ENCODE peak calls at places on chromosomes 3 and 15, in seven cellular contexts. A, C, H, M, D, F and R are unnamed samples.

GRCh38 chr3:312170-312569 is 115.6 kb downstream of the CHL1 start:
- DNase-seq in A (no peak), M (no peak), C (no peak), H (peak; percentile 44), F (no peak), D (no peak), R (no peak)

GRCh38 chr15:76840830-76841460 is 64.2 kb downstream of the SCAPER start:
- DNase-seq in F (peak; percentile 73), D (no peak), H (peak; percentile 39), C (peak; percentile 64), M (no peak), A (no peak), R (peak; percentile 52)

GRCh38 chr15:92886815-92887214 is 13.3 kb upstream of the CHD2 start:
- DNase-seq in C (no peak), F (no peak), A (no peak), D (no peak), M (no peak), H (no peak), R (no peak)

GRCh38 chr3:125151916-125152315 is 60.6 kb downstream of the SLC12A8 start:
- DNase-seq in H (no peak), M (no peak), A (no peak), F (no peak), D (no peak), C (peak; percentile 41), R (peak; percentile 48)

GRCh38 chr3:42092006-42092405 is 849 bp downstream of the TRAK1 start:
- DNase-seq in M (no peak), F (no peak), A (no peak), H (no peak), D (no peak), C (no peak), R (no peak)

GRCh38 chr15:77002954-77003912 is 8.3 kb downstream of the PSTPIP1 start:
- DNase-seq in D (peak; percentile 55), H (no peak), M (peak; percentile 85), C (no peak), F (peak; percentile 88), A (peak; percentile 45), R (no peak)

GRCh38 chr3:48140284-48140683 is 47.9 kb downstream of the CDC25A start:
- DNase-seq in A (no peak), C (no peak), H (no peak), F (no peak), D (no peak), M (no peak), R (no peak)

GRCh38 chr3:129592362-129593150 is 13.9 kb downstream of the PLXND1 start:
- DNase-seq in D (no peak), M (no peak), F (peak; percentile 61), A (peak; percentile 56), C (no peak), H (no peak), R (no peak)

GRCh38 chr15:75666823-75667501 is 19.2 kb downstream of the SNX33 start:
- DNase-seq in M (no peak), F (no peak), A (no peak), D (no peak), C (peak; percentile 100), H (no peak), R (peak; percentile 92)

GRCh38 chr3:34808287-34808686 is 831.0 kb upstream of the ARPP21 start:
- DNase-seq in D (no peak), H (no peak), M (no peak), F (no peak), A (no peak), C (no peak), R (no peak)

GRCh38 chr3:101292027-101292426 is 28.3 kb downstream of the IMPG2 start:
- DNase-seq in C (peak; percentile 68), M (no peak), A (no peak), D (no peak), F (no peak), H (no peak), R (peak; percentile 24)

GRCh38 chr3:191721390-191721801 is 260.4 kb downstream of the PYDC2 start:
- DNase-seq in A (no peak), M (no peak), F (no peak), C (no peak), D (no peak), H (peak; percentile 11), R (no peak)

GRCh38 chr3:138165061-138165460 is 9.7 kb downstream of the DBR1 start:
- DNase-seq in C (no peak), M (no peak), D (no peak), H (no peak), F (no peak), A (no peak), R (no peak)

GRCh38 chr3:38157562-38157961 is 7.8 kb upstream of the OXSR1 start:
- DNase-seq in F (no peak), A (no peak), D (no peak), H (peak; percentile 4), C (no peak), M (no peak), R (no peak)

GRCh38 chr3:169354774-169355501 is 308.6 kb downstream of the MECOM start:
- DNase-seq in M (no peak), H (peak; percentile 98), C (no peak), F (no peak), A (no peak), D (no peak), R (no peak)

GRCh38 chr15:101689901-101690300 is 34.4 kb downstream of the TARS3 start:
- DNase-seq in A (no peak), F (no peak), M (peak; percentile 60), C (peak; percentile 68), D (no peak), H (no peak), R (no peak)

GRCh38 chr3:184781801-184782200 is 30.2 kb upstream of the VPS8 start:
- DNase-seq in D (no peak), H (no peak), F (no peak), C (no peak), A (no peak), M (no peak), R (no peak)

GRCh38 chr3:61141184-61141583 is 110.1 kb downstream of the FHIT start:
- DNase-seq in D (no peak), F (no peak), A (no peak), M (no peak), H (no peak), C (no peak), R (no peak)

GRCh38 chr3:98022978-98023820 is 11.9 kb downstream of the GABRR3 start:
- DNase-seq in M (peak; percentile 96), A (peak; percentile 99), D (peak; percentile 97), C (peak; percentile 68), F (peak; percentile 78), H (peak; percentile 71), R (peak; percentile 58)

GRCh38 chr3:10939556-10939955 is 53.0 kb upstream of the SLC6A1 start:
- DNase-seq in F (no peak), A (no peak), D (no peak), C (no peak), M (no peak), H (no peak), R (no peak)

GRCh38 chr3:143668924-143669790 is 179.1 kb downstream of the SLC9A9 start:
- DNase-seq in D (no peak), F (no peak), H (no peak), M (no peak), C (no peak), A (no peak), R (no peak)

GRCh38 chr3:174355505-174355904 is 503.6 kb upstream of the NAALADL2 start:
- DNase-seq in M (no peak), C (peak; percentile 28), D (no peak), A (no peak), F (peak; percentile 20), H (no peak), R (peak; percentile 59)

GRCh38 chr3:139473155-139473771 is 3.1 kb downstream of the RBP2 start:
- DNase-seq in A (no peak), H (no peak), D (no peak), C (no peak), M (no peak), F (no peak), R (no peak)